ENCODE peak calls at places on chromosomes 16 and 17, in four cellular contexts. Z is WTC11, Q is progenitor cell of endocrine pancreas, M is fibroblast of mammary gland. N is an unnamed sample.
A peak's percentile ranks its signal among the peaks of the same experiment; 100 is the strongest.

GRCh38 chr17:10557422-10557821 is 8.0 kb upstream of the MYH2 start:
- DNase-seq in Z (no peak), Q (no peak), M (peak; percentile 90), N (no peak)

GRCh38 chr17:79921411-79922160 is 82.3 kb upstream of the CBX4 start:
- DNase-seq in Z (no peak), Q (no peak), M (no peak), N (no peak)

GRCh38 chr17:59963738-59964454 is 644 bp downstream of the RNFT1 start:
- DNase-seq in Z (no peak), Q (no peak), M (peak; percentile 65), N (peak; percentile 24)

GRCh38 chr16:51113254-51114125 is 37.6 kb downstream of the SALL1 start:
- DNase-seq in Z (peak; percentile 49), Q (no peak), M (no peak), N (no peak)

GRCh38 chr16:53829186-53829747 is 125.3 kb downstream of the FTO start:
- DNase-seq in Z (no peak), Q (no peak), M (peak; percentile 45), N (peak; percentile 13)

GRCh38 chr17:77153487-77153886 is 12.7 kb downstream of the SEC14L1 start:
- DNase-seq in Z (no peak), Q (no peak), M (peak; percentile 40), N (no peak)

GRCh38 chr17:82154881-82155331 is 56.9 kb upstream of the FASN start:
- DNase-seq in Z (no peak), Q (no peak), M (no peak), N (no peak)

GRCh38 chr16:3467920-3468319 is 24.4 kb downstream of the NAA60 start:
- DNase-seq in Z (no peak), Q (no peak), M (peak; percentile 85), N (peak; percentile 30)

GRCh38 chr17:31061678-31062077 is 33.1 kb upstream of the NF1 start:
- DNase-seq in Z (peak; percentile 53), Q (no peak), M (peak; percentile 6), N (peak; percentile 5)

GRCh38 chr16:28298511-28298878 is 6.2 kb downstream of the SBK1 start:
- DNase-seq in Z (peak; percentile 58), Q (no peak), M (no peak), N (no peak)

GRCh38 chr16:79864781-79865391 is 264.3 kb upstream of the MAF start:
- DNase-seq in Z (no peak), Q (no peak), M (no peak), N (no peak)

GRCh38 chr16:64417711-64418227 is 704.1 kb downstream of the CDH11 start:
- DNase-seq in Z (no peak), Q (no peak), M (peak; percentile 61), N (no peak)

GRCh38 chr17:18377437-18378204 is at the start of gene EVPLL:
- DNase-seq in Z (no peak), Q (no peak), M (no peak), N (peak; percentile 28)

GRCh38 chr16:29805232-29806095 is 865 bp upstream of the MAZ start:
- DNase-seq in Z (peak; percentile 97), Q (peak; percentile 98), M (peak; percentile 96), N (peak; percentile 98)
- TF ChIP-seq CTCF in Z (no peak), Q (no peak), M (no peak), N (no peak)

DNA sequence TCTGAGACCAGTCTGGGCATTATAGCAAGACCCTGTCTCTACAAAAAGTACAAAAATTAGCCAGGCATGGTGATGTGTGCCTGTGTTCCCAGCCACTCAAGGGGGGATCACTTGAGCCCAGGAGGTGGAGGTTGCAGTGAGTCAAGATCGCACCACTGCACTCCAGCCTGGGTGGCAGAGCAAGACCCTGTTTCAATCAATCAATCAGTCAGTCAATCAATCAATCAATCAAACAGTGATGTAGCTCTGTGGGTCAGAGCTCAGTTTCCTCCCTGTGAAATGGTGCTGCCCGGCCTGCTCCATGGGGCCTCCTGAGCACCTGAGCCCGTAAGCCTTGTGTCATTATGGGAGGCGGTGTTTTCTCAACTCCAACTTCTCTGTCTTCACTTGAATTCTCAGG is 167.1 kb upstream of the CIBAR2 start:
- DNase-seq in Z (no peak), Q (no peak), M (no peak), N (no peak)
- TF ChIP-seq CTCF in Z (no peak), Q (no peak), M (no peak), N (no peak)

GRCh38 chr17:16286009-16286946 is 67.0 kb downstream of the CENPV start:
- DNase-seq in Z (no peak), Q (peak; percentile 41), M (peak; percentile 99), N (peak; percentile 56)
- TF ChIP-seq CTCF in Z (no peak), Q (no peak), M (no peak), N (no peak)

GRCh38 chr17:492015-492399 is 139.4 kb upstream of the RPH3AL start:
- DNase-seq in Z (no peak), Q (no peak), M (no peak), N (no peak)

GRCh38 chr17:489758-490329 is 137.2 kb upstream of the RPH3AL start:
- DNase-seq in Z (peak; percentile 42), Q (peak; percentile 16), M (peak; percentile 36), N (peak; percentile 14)

GRCh38 chr17:491086-492014 is 138.7 kb upstream of the RPH3AL start:
- DNase-seq in Z (peak; percentile 58), Q (peak; percentile 56), M (peak; percentile 71), N (peak; percentile 64)

GRCh38 chr17:493666-494065 is 141.1 kb upstream of the RPH3AL start:
- DNase-seq in Z (no peak), Q (no peak), M (no peak), N (no peak)

DNA sequence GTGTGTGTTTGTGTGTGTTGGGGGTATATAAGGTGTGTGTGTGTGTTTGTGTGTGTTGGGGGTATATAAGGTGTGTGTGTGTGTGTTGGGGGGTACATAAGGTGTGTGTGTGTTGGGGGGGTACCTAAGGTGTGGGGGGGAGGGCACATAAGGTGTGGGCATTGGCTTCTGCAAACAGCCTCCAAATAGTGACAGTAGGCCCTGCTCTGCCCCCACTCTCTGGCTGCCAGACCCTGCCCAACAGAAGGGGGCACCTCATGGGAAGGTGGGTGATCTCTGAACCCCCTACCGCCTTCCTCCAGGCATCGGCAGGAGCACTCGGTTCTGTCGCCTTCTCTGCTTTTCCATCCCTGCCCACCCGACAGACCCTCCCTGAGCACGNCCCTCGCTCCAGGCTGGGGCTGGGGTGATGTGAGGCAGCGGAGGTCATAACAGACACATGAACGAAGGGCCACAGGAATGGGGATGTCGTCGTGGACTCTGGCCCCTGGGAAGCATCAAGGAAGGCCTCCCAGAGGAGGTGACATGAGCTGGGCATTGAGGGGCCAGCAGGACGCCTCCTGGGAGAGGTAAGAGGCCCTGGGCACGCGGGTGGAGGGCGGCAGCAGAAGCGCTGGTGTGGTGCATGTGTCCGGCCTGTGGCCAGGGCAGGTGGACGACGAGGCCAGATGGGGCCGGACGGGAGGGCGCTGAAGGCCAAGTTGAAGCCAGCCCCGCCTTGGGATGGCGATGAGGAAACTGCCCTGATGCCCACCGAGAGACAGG is 136.6 kb upstream of the RPH3AL start:
- DNase-seq in Z (peak; percentile 48), Q (peak; percentile 16), M (no peak), N (no peak)
- TF ChIP-seq CTCF in Z (no peak), Q (no peak), M (no peak), N (no peak)

GRCh38 chr17:21239680-21240374 is 13.4 kb downstream of the NATD1 start:
- DNase-seq in Z (peak; percentile 31), Q (no peak), M (peak; percentile 36), N (no peak)
- TF ChIP-seq CTCF in Z (peak; percentile 36), Q (peak; percentile 61), M (peak; percentile 47), N (peak; percentile 41)

GRCh38 chr17:49445561-49445960 is 30.9 kb upstream of the PHB1 start:
- DNase-seq in Z (no peak), Q (no peak), M (no peak), N (no peak)

GRCh38 chr17:49450735-49451134 is 36.1 kb upstream of the PHB1 start:
- DNase-seq in Z (no peak), Q (no peak), M (no peak), N (no peak)

GRCh38 chr17:49450181-49450580 is 35.5 kb upstream of the PHB1 start:
- DNase-seq in Z (no peak), Q (no peak), M (no peak), N (no peak)

GRCh38 chr17:49444384-49444783 is 29.7 kb upstream of the PHB1 start:
- DNase-seq in Z (no peak), Q (no peak), M (no peak), N (no peak)

DNA sequence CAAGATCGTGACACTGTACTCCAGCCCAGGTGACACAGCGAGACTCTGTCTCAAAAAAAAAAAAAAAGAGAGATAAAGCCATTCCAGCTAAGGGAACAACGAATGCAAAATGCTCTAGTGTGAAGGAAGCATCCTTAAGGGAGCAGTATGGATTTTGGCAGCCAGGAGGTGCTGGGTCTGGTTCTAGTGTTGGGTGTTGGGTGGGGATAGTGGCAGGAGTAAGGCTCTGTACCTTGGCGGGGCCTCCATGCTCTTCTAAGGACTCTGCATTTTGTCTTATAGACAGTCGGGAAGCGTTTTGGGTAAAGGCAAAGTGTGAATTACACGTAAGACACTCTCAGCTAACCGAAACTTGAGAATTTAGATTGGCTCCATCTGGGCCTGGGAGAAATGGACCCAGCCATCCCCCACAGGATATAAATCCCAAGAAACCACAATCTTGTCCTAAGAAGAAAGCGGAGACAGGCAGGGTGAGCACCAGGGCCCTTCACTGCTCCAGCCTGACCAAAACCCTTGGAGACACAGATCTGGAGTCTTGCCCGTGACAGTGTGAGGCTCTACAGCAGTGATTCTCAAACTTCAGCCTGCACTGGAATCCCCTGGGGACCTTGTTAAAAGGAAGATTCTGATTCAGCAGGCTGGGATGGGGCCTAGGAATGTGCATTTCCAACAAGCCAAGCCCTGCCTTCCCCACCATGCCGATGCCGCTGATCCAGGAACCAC is 33.1 kb upstream of the PHB1 start:
- DNase-seq in Z (no peak), Q (no peak), M (no peak), N (no peak)
- TF ChIP-seq CTCF in Z (no peak), Q (no peak), M (no peak), N (no peak)

GRCh38 chr17:73214008-73214407 is 21.2 kb downstream of the COG1 start:
- DNase-seq in Z (no peak), Q (no peak), M (no peak), N (no peak)

GRCh38 chr17:73210002-73210678 is 17.3 kb downstream of the COG1 start:
- DNase-seq in Z (no peak), Q (no peak), M (no peak), N (no peak)

GRCh38 chr17:73211745-73212144 is 18.9 kb downstream of the COG1 start:
- DNase-seq in Z (no peak), Q (no peak), M (no peak), N (no peak)

GRCh38 chr17:73214851-73215250 is 22.0 kb downstream of the COG1 start:
- DNase-seq in Z (no peak), Q (no peak), M (no peak), N (no peak)

GRCh38 chr17:73215414-73215813 is 22.6 kb downstream of the COG1 start:
- DNase-seq in Z (peak; percentile 23), Q (no peak), M (no peak), N (no peak)
- TF ChIP-seq CTCF in Z (peak; percentile 24), Q (peak; percentile 40), M (no peak), N (peak; percentile 17)

DNA sequence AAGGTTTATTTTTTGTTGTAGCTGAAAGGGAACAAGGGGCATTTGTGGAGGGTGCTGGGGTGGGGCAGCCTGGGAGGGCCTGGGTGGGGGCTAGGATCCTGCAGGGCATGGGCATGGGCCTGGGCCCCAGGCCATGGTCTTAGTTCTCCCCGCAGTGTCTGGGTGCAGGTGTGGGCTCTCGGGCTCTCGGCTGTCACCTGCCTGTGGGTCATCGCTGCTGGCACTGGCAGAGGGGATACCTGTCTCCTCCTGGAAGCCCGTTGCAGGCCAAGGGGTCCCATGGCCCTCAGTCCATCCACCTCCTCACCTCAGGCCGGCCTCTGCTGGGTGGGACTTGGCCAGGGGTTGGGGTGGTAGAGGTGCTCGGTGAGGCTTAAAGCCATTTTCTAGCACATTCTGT is 30.3 kb downstream of the TSC2 start:
- DNase-seq in Z (no peak), Q (no peak), M (no peak), N (no peak)
- TF ChIP-seq CTCF in Z (no peak), Q (no peak), M (no peak), N (no peak)